ENCODE peak calls at places on chromosomes 11 and 22, in seven cellular contexts. F is cardiac muscle cell, T is mucosa of gallbladder, K is non-pigmented ciliary epithelial cell, N is thoracic aorta, V is HTR-8/SVneo, A is EH. S is an unnamed sample.
A peak's percentile ranks its signal among the peaks of the same experiment; 100 is the strongest.

GRCh38 chr11:77144854-77145428 is 16.9 kb downstream of the MYO7A start:
- DNase-seq in K (no peak), T (no peak), N (no peak), F (no peak), V (no peak), A (no peak), S (no peak)

GRCh38 chr11:131186629-131187075 is 183.8 kb upstream of the NTM start:
- DNase-seq in N (no peak), A (no peak), V (no peak), K (no peak), F (peak; percentile 60), T (no peak), S (no peak)

GRCh38 chr22:44627521-44628139 is 74.4 kb upstream of the PRR5 start:
- DNase-seq in A (no peak), F (no peak), T (no peak), V (no peak), N (no peak), K (no peak), S (no peak)

GRCh38 chr11:133064152-133064877 is 468.0 kb downstream of the OPCML start:
- DNase-seq in T (peak; percentile 21), V (peak; percentile 15), A (peak; percentile 75), K (peak; percentile 26), F (peak; percentile 90), N (no peak), S (peak; percentile 40)

GRCh38 chr11:70255717-70256116 is 14.8 kb upstream of the PPFIA1 start:
- DNase-seq in V (no peak), N (no peak), K (no peak), F (no peak), A (no peak), T (no peak), S (no peak)

GRCh38 chr11:59776210-59777066 is 21.3 kb downstream of the STX3 start:
- DNase-seq in A (peak; percentile 47), T (peak; percentile 80), F (no peak), V (peak; percentile 59), K (peak; percentile 70), N (no peak), S (peak; percentile 45)

GRCh38 chr11:69703711-69704507 is at the start of gene FGF19:
- DNase-seq in V (peak; percentile 28), K (no peak), A (no peak), F (no peak), T (peak; percentile 87), N (no peak), S (no peak)

GRCh38 chr11:113296447-113297205 is 17.8 kb upstream of the TTC12 start:
- DNase-seq in N (no peak), A (peak; percentile 11), F (no peak), T (no peak), K (no peak), V (no peak), S (no peak)

GRCh38 chr11:57424802-57425564 is 1.9 kb downstream of the SLC43A3 start:
- DNase-seq in K (peak; percentile 74), V (peak; percentile 86), N (peak; percentile 69), A (peak; percentile 90), T (peak; percentile 63), F (no peak), S (peak; percentile 68)

GRCh38 chr11:65944191-65944590 is 1.1 kb upstream of the TSGA10IP start:
- DNase-seq in F (no peak), T (no peak), K (no peak), A (no peak), N (no peak), V (no peak), S (no peak)

GRCh38 chr11:70104961-70105360 is 26.8 kb downstream of the ANO1 start:
- DNase-seq in K (no peak), F (no peak), A (no peak), T (no peak), N (no peak), V (no peak), S (no peak)

GRCh38 chr11:111308140-111308539 is 9.8 kb downstream of the POU2AF3 start:
- DNase-seq in T (peak; percentile 89), A (no peak), K (no peak), N (no peak), V (no peak), F (no peak), S (no peak)

GRCh38 chr11:125569913-125570621 is 790 bp downstream of the EI24 start:
- DNase-seq in A (peak; percentile 32), F (no peak), K (no peak), N (no peak), T (no peak), V (no peak), S (no peak)

GRCh38 chr11:18522388-18522787 is 4.4 kb downstream of the TSG101 start:
- DNase-seq in V (no peak), K (no peak), F (no peak), N (no peak), T (no peak), A (no peak), S (no peak)

GRCh38 chr22:43218786-43219185 is 31.9 kb upstream of the TTLL12 start:
- DNase-seq in T (no peak), N (no peak), K (no peak), F (no peak), A (no peak), V (no peak), S (no peak)

GRCh38 chr11:8839306-8839956 is 71.6 kb upstream of the AKIP1 start:
- DNase-seq in T (no peak), K (no peak), F (no peak), N (no peak), V (no peak), A (peak; percentile 28), S (no peak)

GRCh38 chr11:17986007-17986710 is 26.7 kb downstream of the SERGEF start:
- DNase-seq in A (peak; percentile 71), F (no peak), V (no peak), K (no peak), T (no peak), N (no peak), S (no peak)

GRCh38 chr11:121236115-121237001 is 56.2 kb upstream of the SC5D start:
- DNase-seq in N (no peak), K (no peak), T (no peak), A (peak; percentile 50), V (no peak), F (peak; percentile 72), S (peak; percentile 18)

GRCh38 chr22:26669060-26669481 is 11.7 kb downstream of the MIAT start:
- DNase-seq in T (no peak), F (peak; percentile 50), V (no peak), N (no peak), A (peak; percentile 76), K (no peak), S (no peak)

GRCh38 chr22:46824348-46824909 is 62.0 kb downstream of the TBC1D22A start:
- DNase-seq in N (no peak), K (no peak), T (no peak), V (no peak), A (peak; percentile 8), F (no peak), S (no peak)

GRCh38 chr11:35615911-35616900 is 2.1 kb upstream of the FJX1 start:
- DNase-seq in N (no peak), F (peak; percentile 73), A (peak; percentile 73), T (no peak), K (no peak), V (peak; percentile 44), S (peak; percentile 74)